ENCODE peak calls at places on chromosomes 16 and 17, in eight cellular contexts. One of them, this sample, is unnamed.

GRCh38 chr16:89700649-89701424 is 668 bp downstream of the SPATA2L start:
- DNase-seq in HTR-8/SVneo: no peak
- DNase-seq in NCI-H345: peak; percentile 45
- DNase-seq in stimulated activated naive CD4-positive, alpha-beta T cell treated with Interleukin-2 at 50 U/mL for 16 hours: peak; percentile 40
- DNase-seq in stimulated activated CD4-positive, alpha-beta T cell treated with anti-CD3 and anti-CD28 coated beads, Interleukin-15, amount 100 ng/mL, for 1 hour: no peak
- DNase-seq in neural crest cell: no peak
- DNase-seq in foreskin keratinocyte: peak; percentile 66
- DNase-seq in T-cell: peak; percentile 59
- DNase-seq in this sample: peak; percentile 60

GRCh38 chr16:31386157-31386984 is 6.8 kb upstream of the ITGAD start:
- DNase-seq in T-cell: no peak
- DNase-seq in foreskin keratinocyte: peak; percentile 63
- DNase-seq in neural crest cell: no peak
- DNase-seq in stimulated activated CD4-positive, alpha-beta T cell treated with anti-CD3 and anti-CD28 coated beads, Interleukin-15, amount 100 ng/mL, for 1 hour: no peak
- DNase-seq in HTR-8/SVneo: peak; percentile 50
- DNase-seq in stimulated activated naive CD4-positive, alpha-beta T cell treated with Interleukin-2 at 50 U/mL for 16 hours: no peak
- DNase-seq in NCI-H345: no peak
- DNase-seq in this sample: no peak

GRCh38 chr16:64017789-64018188 is 1104.1 kb downstream of the CDH11 start:
- DNase-seq in neural crest cell: no peak
- DNase-seq in foreskin keratinocyte: no peak
- DNase-seq in HTR-8/SVneo: no peak
- DNase-seq in T-cell: no peak
- DNase-seq in NCI-H345: no peak
- DNase-seq in stimulated activated CD4-positive, alpha-beta T cell treated with anti-CD3 and anti-CD28 coated beads, Interleukin-15, amount 100 ng/mL, for 1 hour: no peak
- DNase-seq in stimulated activated naive CD4-positive, alpha-beta T cell treated with Interleukin-2 at 50 U/mL for 16 hours: no peak
- DNase-seq in this sample: no peak

GRCh38 chr16:27441998-27442397 is 40.0 kb downstream of the IL21R start:
- DNase-seq in stimulated activated naive CD4-positive, alpha-beta T cell treated with Interleukin-2 at 50 U/mL for 16 hours: no peak
- DNase-seq in HTR-8/SVneo: no peak
- DNase-seq in foreskin keratinocyte: no peak
- DNase-seq in neural crest cell: no peak
- DNase-seq in stimulated activated CD4-positive, alpha-beta T cell treated with anti-CD3 and anti-CD28 coated beads, Interleukin-15, amount 100 ng/mL, for 1 hour: no peak
- DNase-seq in NCI-H345: no peak
- DNase-seq in T-cell: no peak
- DNase-seq in this sample: no peak

GRCh38 chr17:80005360-80006338 is 30.0 kb downstream of the TBC1D16 start:
- DNase-seq in foreskin keratinocyte: no peak
- DNase-seq in stimulated activated naive CD4-positive, alpha-beta T cell treated with Interleukin-2 at 50 U/mL for 16 hours: peak; percentile 21
- DNase-seq in neural crest cell: peak; percentile 61
- DNase-seq in stimulated activated CD4-positive, alpha-beta T cell treated with anti-CD3 and anti-CD28 coated beads, Interleukin-15, amount 100 ng/mL, for 1 hour: no peak
- DNase-seq in HTR-8/SVneo: peak; percentile 86
- DNase-seq in NCI-H345: peak; percentile 62
- DNase-seq in T-cell: peak; percentile 42
- DNase-seq in this sample: peak; percentile 48

GRCh38 chr16:85461814-85462404 is 151.2 kb upstream of the GSE1 start:
- DNase-seq in stimulated activated CD4-positive, alpha-beta T cell treated with anti-CD3 and anti-CD28 coated beads, Interleukin-15, amount 100 ng/mL, for 1 hour: no peak
- DNase-seq in neural crest cell: peak; percentile 26
- DNase-seq in NCI-H345: peak; percentile 82
- DNase-seq in foreskin keratinocyte: no peak
- DNase-seq in stimulated activated naive CD4-positive, alpha-beta T cell treated with Interleukin-2 at 50 U/mL for 16 hours: no peak
- DNase-seq in HTR-8/SVneo: no peak
- DNase-seq in T-cell: no peak
- DNase-seq in this sample: no peak

GRCh38 chr17:39002991-39003715 is 36.0 kb upstream of the FBXO47 start:
- DNase-seq in stimulated activated CD4-positive, alpha-beta T cell treated with anti-CD3 and anti-CD28 coated beads, Interleukin-15, amount 100 ng/mL, for 1 hour: peak; percentile 12
- DNase-seq in stimulated activated naive CD4-positive, alpha-beta T cell treated with Interleukin-2 at 50 U/mL for 16 hours: no peak
- DNase-seq in neural crest cell: no peak
- DNase-seq in HTR-8/SVneo: no peak
- DNase-seq in T-cell: peak; percentile 52
- DNase-seq in foreskin keratinocyte: no peak
- DNase-seq in NCI-H345: no peak
- DNase-seq in this sample: no peak

GRCh38 chr17:77688369-77688768 is 270.1 kb upstream of the TNRC6C start:
- DNase-seq in HTR-8/SVneo: no peak
- DNase-seq in stimulated activated naive CD4-positive, alpha-beta T cell treated with Interleukin-2 at 50 U/mL for 16 hours: no peak
- DNase-seq in T-cell: no peak
- DNase-seq in stimulated activated CD4-positive, alpha-beta T cell treated with anti-CD3 and anti-CD28 coated beads, Interleukin-15, amount 100 ng/mL, for 1 hour: no peak
- DNase-seq in foreskin keratinocyte: no peak
- DNase-seq in NCI-H345: no peak
- DNase-seq in neural crest cell: no peak
- DNase-seq in this sample: no peak

GRCh38 chr17:79824234-79824633 is 15.0 kb downstream of the CBX4 start:
- DNase-seq in stimulated activated naive CD4-positive, alpha-beta T cell treated with Interleukin-2 at 50 U/mL for 16 hours: no peak
- DNase-seq in stimulated activated CD4-positive, alpha-beta T cell treated with anti-CD3 and anti-CD28 coated beads, Interleukin-15, amount 100 ng/mL, for 1 hour: no peak
- DNase-seq in T-cell: no peak
- DNase-seq in HTR-8/SVneo: no peak
- DNase-seq in foreskin keratinocyte: no peak
- DNase-seq in neural crest cell: no peak
- DNase-seq in NCI-H345: no peak
- DNase-seq in this sample: no peak

GRCh38 chr16:87209808-87210512 is 107.2 kb downstream of the C16orf95 start:
- DNase-seq in stimulated activated naive CD4-positive, alpha-beta T cell treated with Interleukin-2 at 50 U/mL for 16 hours: no peak
- DNase-seq in neural crest cell: no peak
- DNase-seq in NCI-H345: no peak
- DNase-seq in foreskin keratinocyte: no peak
- DNase-seq in stimulated activated CD4-positive, alpha-beta T cell treated with anti-CD3 and anti-CD28 coated beads, Interleukin-15, amount 100 ng/mL, for 1 hour: no peak
- DNase-seq in T-cell: no peak
- DNase-seq in HTR-8/SVneo: no peak
- DNase-seq in this sample: no peak

GRCh38 chr17:7929158-7930029 is at the start of gene KCNAB3:
- DNase-seq in neural crest cell: peak; percentile 64
- DNase-seq in HTR-8/SVneo: peak; percentile 73
- DNase-seq in NCI-H345: no peak
- DNase-seq in foreskin keratinocyte: peak; percentile 51
- DNase-seq in T-cell: peak; percentile 46
- DNase-seq in stimulated activated CD4-positive, alpha-beta T cell treated with anti-CD3 and anti-CD28 coated beads, Interleukin-15, amount 100 ng/mL, for 1 hour: no peak
- DNase-seq in stimulated activated naive CD4-positive, alpha-beta T cell treated with Interleukin-2 at 50 U/mL for 16 hours: peak; percentile 55
- DNase-seq in this sample: peak; percentile 36

GRCh38 chr17:68849673-68850260 is 105.4 kb downstream of the ABCA8 start:
- DNase-seq in foreskin keratinocyte: peak; percentile 65
- DNase-seq in neural crest cell: no peak
- DNase-seq in NCI-H345: peak; percentile 84
- DNase-seq in T-cell: no peak
- DNase-seq in HTR-8/SVneo: no peak
- DNase-seq in stimulated activated naive CD4-positive, alpha-beta T cell treated with Interleukin-2 at 50 U/mL for 16 hours: no peak
- DNase-seq in stimulated activated CD4-positive, alpha-beta T cell treated with anti-CD3 and anti-CD28 coated beads, Interleukin-15, amount 100 ng/mL, for 1 hour: no peak
- DNase-seq in this sample: no peak

GRCh38 chr17:45277992-45278391 is 16.1 kb upstream of the SPATA32 start:
- DNase-seq in HTR-8/SVneo: no peak
- DNase-seq in NCI-H345: no peak
- DNase-seq in neural crest cell: no peak
- DNase-seq in stimulated activated CD4-positive, alpha-beta T cell treated with anti-CD3 and anti-CD28 coated beads, Interleukin-15, amount 100 ng/mL, for 1 hour: no peak
- DNase-seq in stimulated activated naive CD4-positive, alpha-beta T cell treated with Interleukin-2 at 50 U/mL for 16 hours: no peak
- DNase-seq in T-cell: no peak
- DNase-seq in foreskin keratinocyte: no peak
- DNase-seq in this sample: no peak

GRCh38 chr17:57035971-57036481 is 49.0 kb upstream of the AKAP1 start:
- DNase-seq in foreskin keratinocyte: no peak
- DNase-seq in HTR-8/SVneo: no peak
- DNase-seq in neural crest cell: no peak
- DNase-seq in stimulated activated naive CD4-positive, alpha-beta T cell treated with Interleukin-2 at 50 U/mL for 16 hours: no peak
- DNase-seq in T-cell: no peak
- DNase-seq in NCI-H345: peak; percentile 89
- DNase-seq in stimulated activated CD4-positive, alpha-beta T cell treated with anti-CD3 and anti-CD28 coated beads, Interleukin-15, amount 100 ng/mL, for 1 hour: no peak
- DNase-seq in this sample: no peak

GRCh38 chr17:75371339-75371738 is 34.1 kb downstream of the GRB2 start:
- DNase-seq in HTR-8/SVneo: no peak
- DNase-seq in NCI-H345: no peak
- DNase-seq in stimulated activated CD4-positive, alpha-beta T cell treated with anti-CD3 and anti-CD28 coated beads, Interleukin-15, amount 100 ng/mL, for 1 hour: no peak
- DNase-seq in T-cell: no peak
- DNase-seq in neural crest cell: no peak
- DNase-seq in stimulated activated naive CD4-positive, alpha-beta T cell treated with Interleukin-2 at 50 U/mL for 16 hours: no peak
- DNase-seq in foreskin keratinocyte: no peak
- DNase-seq in this sample: peak; percentile 27

GRCh38 chr16:86857807-86858206 is 279.5 kb downstream of the FOXL1 start:
- DNase-seq in T-cell: no peak
- DNase-seq in NCI-H345: no peak
- DNase-seq in stimulated activated CD4-positive, alpha-beta T cell treated with anti-CD3 and anti-CD28 coated beads, Interleukin-15, amount 100 ng/mL, for 1 hour: no peak
- DNase-seq in stimulated activated naive CD4-positive, alpha-beta T cell treated with Interleukin-2 at 50 U/mL for 16 hours: no peak
- DNase-seq in HTR-8/SVneo: no peak
- DNase-seq in neural crest cell: no peak
- DNase-seq in foreskin keratinocyte: no peak
- DNase-seq in this sample: no peak

GRCh38 chr16:1414532-1415265 is at the start of gene UNKL:
- DNase-seq in stimulated activated naive CD4-positive, alpha-beta T cell treated with Interleukin-2 at 50 U/mL for 16 hours: peak; percentile 75
- DNase-seq in foreskin keratinocyte: no peak
- DNase-seq in NCI-H345: peak; percentile 78
- DNase-seq in stimulated activated CD4-positive, alpha-beta T cell treated with anti-CD3 and anti-CD28 coated beads, Interleukin-15, amount 100 ng/mL, for 1 hour: peak; percentile 77
- DNase-seq in T-cell: peak; percentile 73
- DNase-seq in neural crest cell: peak; percentile 64
- DNase-seq in HTR-8/SVneo: peak; percentile 70
- DNase-seq in this sample: peak; percentile 78

GRCh38 chr17:67469208-67469980 is 92.3 kb downstream of the PITPNC1 start:
- DNase-seq in stimulated activated CD4-positive, alpha-beta T cell treated with anti-CD3 and anti-CD28 coated beads, Interleukin-15, amount 100 ng/mL, for 1 hour: peak; percentile 10
- DNase-seq in HTR-8/SVneo: no peak
- DNase-seq in neural crest cell: peak; percentile 8
- DNase-seq in stimulated activated naive CD4-positive, alpha-beta T cell treated with Interleukin-2 at 50 U/mL for 16 hours: peak; percentile 23
- DNase-seq in foreskin keratinocyte: no peak
- DNase-seq in T-cell: peak; percentile 31
- DNase-seq in NCI-H345: no peak
- DNase-seq in this sample: no peak

GRCh38 chr16:84986879-84987278 is 24.5 kb downstream of the ZDHHC7 start:
- DNase-seq in HTR-8/SVneo: no peak
- DNase-seq in stimulated activated CD4-positive, alpha-beta T cell treated with anti-CD3 and anti-CD28 coated beads, Interleukin-15, amount 100 ng/mL, for 1 hour: no peak
- DNase-seq in stimulated activated naive CD4-positive, alpha-beta T cell treated with Interleukin-2 at 50 U/mL for 16 hours: no peak
- DNase-seq in T-cell: no peak
- DNase-seq in neural crest cell: no peak
- DNase-seq in NCI-H345: no peak
- DNase-seq in foreskin keratinocyte: no peak
- DNase-seq in this sample: no peak

GRCh38 chr17:82845163-82845807 is 5.5 kb upstream of the ZNF750 start:
- DNase-seq in HTR-8/SVneo: no peak
- DNase-seq in neural crest cell: no peak
- DNase-seq in NCI-H345: no peak
- DNase-seq in foreskin keratinocyte: no peak
- DNase-seq in stimulated activated CD4-positive, alpha-beta T cell treated with anti-CD3 and anti-CD28 coated beads, Interleukin-15, amount 100 ng/mL, for 1 hour: no peak
- DNase-seq in stimulated activated naive CD4-positive, alpha-beta T cell treated with Interleukin-2 at 50 U/mL for 16 hours: no peak
- DNase-seq in T-cell: no peak
- DNase-seq in this sample: no peak

GRCh38 chr17:42846594-42847280 is 2.4 kb downstream of the AOC2 start:
- DNase-seq in NCI-H345: no peak
- DNase-seq in stimulated activated CD4-positive, alpha-beta T cell treated with anti-CD3 and anti-CD28 coated beads, Interleukin-15, amount 100 ng/mL, for 1 hour: no peak
- DNase-seq in stimulated activated naive CD4-positive, alpha-beta T cell treated with Interleukin-2 at 50 U/mL for 16 hours: no peak
- DNase-seq in T-cell: no peak
- DNase-seq in HTR-8/SVneo: no peak
- DNase-seq in neural crest cell: no peak
- DNase-seq in foreskin keratinocyte: peak; percentile 6
- DNase-seq in this sample: no peak

GRCh38 chr16:85998178-85998867 is 99.4 kb downstream of the IRF8 start:
- DNase-seq in stimulated activated naive CD4-positive, alpha-beta T cell treated with Interleukin-2 at 50 U/mL for 16 hours: no peak
- DNase-seq in stimulated activated CD4-positive, alpha-beta T cell treated with anti-CD3 and anti-CD28 coated beads, Interleukin-15, amount 100 ng/mL, for 1 hour: no peak
- DNase-seq in T-cell: no peak
- DNase-seq in neural crest cell: no peak
- DNase-seq in HTR-8/SVneo: no peak
- DNase-seq in foreskin keratinocyte: no peak
- DNase-seq in NCI-H345: no peak
- DNase-seq in this sample: no peak

GRCh38 chr17:13883659-13884058 is 185.6 kb upstream of the COX10 start:
- DNase-seq in T-cell: no peak
- DNase-seq in HTR-8/SVneo: no peak
- DNase-seq in NCI-H345: no peak
- DNase-seq in neural crest cell: no peak
- DNase-seq in foreskin keratinocyte: no peak
- DNase-seq in stimulated activated naive CD4-positive, alpha-beta T cell treated with Interleukin-2 at 50 U/mL for 16 hours: no peak
- DNase-seq in stimulated activated CD4-positive, alpha-beta T cell treated with anti-CD3 and anti-CD28 coated beads, Interleukin-15, amount 100 ng/mL, for 1 hour: no peak
- DNase-seq in this sample: no peak

GRCh38 chr16:69848635-69849545 is 86.8 kb downstream of the WWP2 start:
- DNase-seq in neural crest cell: no peak
- DNase-seq in foreskin keratinocyte: peak; percentile 50
- DNase-seq in stimulated activated CD4-positive, alpha-beta T cell treated with anti-CD3 and anti-CD28 coated beads, Interleukin-15, amount 100 ng/mL, for 1 hour: no peak
- DNase-seq in HTR-8/SVneo: peak; percentile 23
- DNase-seq in T-cell: no peak
- DNase-seq in stimulated activated naive CD4-positive, alpha-beta T cell treated with Interleukin-2 at 50 U/mL for 16 hours: no peak
- DNase-seq in NCI-H345: no peak
- DNase-seq in this sample: no peak

GRCh38 chr17:78416791-78417530 is 38.5 kb downstream of the PGS1 start:
- DNase-seq in neural crest cell: no peak
- DNase-seq in NCI-H345: no peak
- DNase-seq in stimulated activated CD4-positive, alpha-beta T cell treated with anti-CD3 and anti-CD28 coated beads, Interleukin-15, amount 100 ng/mL, for 1 hour: no peak
- DNase-seq in foreskin keratinocyte: no peak
- DNase-seq in HTR-8/SVneo: no peak
- DNase-seq in stimulated activated naive CD4-positive, alpha-beta T cell treated with Interleukin-2 at 50 U/mL for 16 hours: no peak
- DNase-seq in T-cell: no peak
- DNase-seq in this sample: no peak

GRCh38 chr17:64019486-64020067 is 856 bp downstream of the ICAM2 start:
- DNase-seq in stimulated activated CD4-positive, alpha-beta T cell treated with anti-CD3 and anti-CD28 coated beads, Interleukin-15, amount 100 ng/mL, for 1 hour: no peak
- DNase-seq in stimulated activated naive CD4-positive, alpha-beta T cell treated with Interleukin-2 at 50 U/mL for 16 hours: no peak
- DNase-seq in T-cell: no peak
- DNase-seq in foreskin keratinocyte: no peak
- DNase-seq in neural crest cell: no peak
- DNase-seq in NCI-H345: no peak
- DNase-seq in HTR-8/SVneo: no peak
- DNase-seq in this sample: no peak

GRCh38 chr17:49455226-49455968 is 39.7 kb upstream of the NGFR start:
- DNase-seq in T-cell: no peak
- DNase-seq in neural crest cell: no peak
- DNase-seq in stimulated activated naive CD4-positive, alpha-beta T cell treated with Interleukin-2 at 50 U/mL for 16 hours: no peak
- DNase-seq in NCI-H345: no peak
- DNase-seq in foreskin keratinocyte: no peak
- DNase-seq in stimulated activated CD4-positive, alpha-beta T cell treated with anti-CD3 and anti-CD28 coated beads, Interleukin-15, amount 100 ng/mL, for 1 hour: no peak
- DNase-seq in HTR-8/SVneo: no peak
- DNase-seq in this sample: no peak

GRCh38 chr17:62648247-62648953 is 20.9 kb downstream of the MRC2 start:
- DNase-seq in NCI-H345: no peak
- DNase-seq in T-cell: no peak
- DNase-seq in stimulated activated naive CD4-positive, alpha-beta T cell treated with Interleukin-2 at 50 U/mL for 16 hours: no peak
- DNase-seq in foreskin keratinocyte: no peak
- DNase-seq in neural crest cell: no peak
- DNase-seq in HTR-8/SVneo: no peak
- DNase-seq in stimulated activated CD4-positive, alpha-beta T cell treated with anti-CD3 and anti-CD28 coated beads, Interleukin-15, amount 100 ng/mL, for 1 hour: no peak
- DNase-seq in this sample: no peak

GRCh38 chr16:81555660-81556059 is 111.1 kb downstream of the CMIP start:
- DNase-seq in stimulated activated CD4-positive, alpha-beta T cell treated with anti-CD3 and anti-CD28 coated beads, Interleukin-15, amount 100 ng/mL, for 1 hour: no peak
- DNase-seq in HTR-8/SVneo: no peak
- DNase-seq in NCI-H345: no peak
- DNase-seq in neural crest cell: no peak
- DNase-seq in stimulated activated naive CD4-positive, alpha-beta T cell treated with Interleukin-2 at 50 U/mL for 16 hours: no peak
- DNase-seq in T-cell: no peak
- DNase-seq in foreskin keratinocyte: no peak
- DNase-seq in this sample: no peak

GRCh38 chr16:3193221-3194212 is 5.5 kb downstream of the OR1F1 start:
- DNase-seq in neural crest cell: no peak
- DNase-seq in NCI-H345: no peak
- DNase-seq in stimulated activated naive CD4-positive, alpha-beta T cell treated with Interleukin-2 at 50 U/mL for 16 hours: no peak
- DNase-seq in T-cell: no peak
- DNase-seq in HTR-8/SVneo: no peak
- DNase-seq in stimulated activated CD4-positive, alpha-beta T cell treated with anti-CD3 and anti-CD28 coated beads, Interleukin-15, amount 100 ng/mL, for 1 hour: no peak
- DNase-seq in foreskin keratinocyte: no peak
- DNase-seq in this sample: no peak

GRCh38 chr17:42414782-42415409 is 8.2 kb downstream of the CAVIN1 start:
- DNase-seq in HTR-8/SVneo: no peak
- DNase-seq in neural crest cell: no peak
- DNase-seq in T-cell: peak; percentile 34
- DNase-seq in foreskin keratinocyte: no peak
- DNase-seq in stimulated activated naive CD4-positive, alpha-beta T cell treated with Interleukin-2 at 50 U/mL for 16 hours: peak; percentile 55
- DNase-seq in stimulated activated CD4-positive, alpha-beta T cell treated with anti-CD3 and anti-CD28 coated beads, Interleukin-15, amount 100 ng/mL, for 1 hour: peak; percentile 37
- DNase-seq in NCI-H345: no peak
- DNase-seq in this sample: peak; percentile 82

GRCh38 chr17:28563475-28563874 is 7.8 kb downstream of the PIGS start:
- DNase-seq in NCI-H345: no peak
- DNase-seq in stimulated activated CD4-positive, alpha-beta T cell treated with anti-CD3 and anti-CD28 coated beads, Interleukin-15, amount 100 ng/mL, for 1 hour: no peak
- DNase-seq in HTR-8/SVneo: peak; percentile 66
- DNase-seq in neural crest cell: no peak
- DNase-seq in stimulated activated naive CD4-positive, alpha-beta T cell treated with Interleukin-2 at 50 U/mL for 16 hours: no peak
- DNase-seq in T-cell: no peak
- DNase-seq in foreskin keratinocyte: no peak
- DNase-seq in this sample: no peak

This sample was measured in CD4-positive, CD25-positive, alpha-beta regulatory T cell.